ENCODE peak calls at places on chromosomes 6 and 20, in five cellular contexts. S, A, Q, C and Z are unnamed samples.

GRCh38 chr6:56708810-56709597 is 66.3 kb upstream of the DST start:
- DNase-seq in S (peak), A (no peak), Q (no peak), C (peak), Z (no peak)

GRCh38 chr6:142326539-142326938 is 24.7 kb downstream of the ADGRG6 start:
- DNase-seq in S (no peak), C (no peak), Q (no peak), A (no peak), Z (no peak)

GRCh38 chr6:44022296-44022661 is 105.0 kb downstream of the MRPL14 start:
- DNase-seq in C (no peak), S (no peak), Q (no peak), A (no peak), Z (no peak)

GRCh38 chr6:19602614-19603013 is 234.6 kb upstream of the ID4 start:
- DNase-seq in Q (no peak), C (no peak), S (no peak), A (no peak), Z (no peak)

GRCh38 chr20:34522969-34523871 is 7.0 kb downstream of the DYNLRB1 start:
- DNase-seq in Q (no peak), S (no peak), A (peak), C (peak), Z (no peak)

GRCh38 chr6:18748314-18748713 is 361.2 kb downstream of the RNF144B start:
- DNase-seq in C (no peak), A (no peak), Q (no peak), S (no peak), Z (no peak)

GRCh38 chr6:30684386-30685156 is 1.9 kb downstream of the PPP1R18 start:
- DNase-seq in C (no peak), S (peak), A (no peak), Q (no peak), Z (no peak)

GRCh38 chr20:46990017-46990810 is 95.6 kb downstream of the EYA2 start:
- DNase-seq in S (no peak), A (peak), C (no peak), Q (no peak), Z (peak)

GRCh38 chr6:84526631-84527030 is 237.8 kb downstream of the TBX18 start:
- DNase-seq in S (no peak), C (no peak), A (no peak), Q (no peak), Z (no peak)

GRCh38 chr6:117204903-117205302 is 60.5 kb upstream of the VGLL2 start:
- DNase-seq in S (no peak), A (no peak), Q (no peak), C (no peak), Z (no peak)

GRCh38 chr6:38354905-38355304 is 284.8 kb downstream of the BTBD9 start:
- DNase-seq in Q (no peak), S (no peak), C (no peak), A (no peak), Z (no peak)

GRCh38 chr6:103783344-103783743 is 1076.4 kb downstream of the HACE1 start:
- DNase-seq in C (peak), Q (no peak), A (no peak), S (no peak), Z (no peak)

GRCh38 chr20:23255658-23256385 is 94.8 kb upstream of the NXT1 start:
- DNase-seq in Q (no peak), S (no peak), C (no peak), A (no peak), Z (no peak)

GRCh38 chr6:37308084-37308817 is 45.5 kb upstream of the RNF8 start:
- DNase-seq in A (no peak), Q (no peak), S (no peak), C (peak), Z (no peak)

GRCh38 chr6:83853178-83853967 is at the start of gene RIPPLY2:
- DNase-seq in Q (no peak), A (no peak), S (no peak), C (peak), Z (no peak)

GRCh38 chr20:56570832-56571231 is 37.8 kb downstream of the FAM209B start:
- DNase-seq in A (no peak), Q (no peak), S (no peak), C (no peak), Z (no peak)

GRCh38 chr20:43812216-43812615 is 85.4 kb upstream of the GTSF1L start:
- DNase-seq in A (no peak), C (no peak), Q (no peak), S (no peak), Z (no peak)

GRCh38 chr6:109793015-109793414 is 101.9 kb downstream of the FIG4 start:
- DNase-seq in Q (no peak), C (no peak), S (no peak), A (no peak), Z (no peak)

GRCh38 chr6:113936093-113936934 is 34.6 kb downstream of the HDAC2 start:
- DNase-seq in Q (peak), S (no peak), A (no peak), C (peak), Z (no peak)

GRCh38 chr6:143485967-143486366 is 25.6 kb downstream of the FUCA2 start:
- DNase-seq in C (no peak), A (no peak), S (no peak), Q (no peak), Z (no peak)

GRCh38 chr6:25229671-25230321 is 49.4 kb upstream of the CARMIL1 start:
- DNase-seq in C (no peak), S (no peak), A (no peak), Q (no peak), Z (no peak)

GRCh38 chr20:39910536-39910935 is 778.5 kb downstream of the MAFB start:
- DNase-seq in Q (no peak), S (no peak), A (no peak), C (no peak), Z (no peak)

GRCh38 chr6:17493286-17493685 is 99.9 kb downstream of the CAP2 start:
- DNase-seq in A (no peak), Q (no peak), C (no peak), S (no peak), Z (no peak)

GRCh38 chr20:62723351-62723750 is 14.7 kb downstream of the NTSR1 start:
- DNase-seq in S (no peak), A (no peak), Q (no peak), C (peak), Z (no peak)